ENCODE peak calls at places on chromosomes 12 and 14, in eight cellular contexts. I, K, S, W, J, P, Z and L are unnamed samples.

GRCh38 chr14:87678624-87679023 is 314.4 kb downstream of the GALC start:
- DNase-seq in I (no peak), K (no peak), S (no peak), W (no peak), J (no peak), P (no peak), Z (no peak), L (no peak)

GRCh38 chr12:123267991-123268843 is 3.4 kb downstream of the CDK2AP1 start:
- DNase-seq in I (no peak), K (no peak), S (no peak), W (no peak), J (peak), P (peak), Z (no peak), L (no peak)

GRCh38 chr14:33282811-33283210 is 344.1 kb downstream of the NPAS3 start:
- DNase-seq in I (no peak), K (no peak), S (no peak), W (no peak), J (no peak), P (no peak), Z (no peak), L (no peak)

GRCh38 chr14:22047105-22047504 is 373.5 kb upstream of the OR4E1 start:
- DNase-seq in I (no peak), K (peak), S (no peak), W (peak), J (no peak), P (peak), Z (no peak), L (no peak)

GRCh38 chr14:61525293-61526011 is 169.9 kb upstream of the HIF1A start:
- DNase-seq in I (peak), K (no peak), S (no peak), W (no peak), J (no peak), P (no peak), Z (peak), L (peak)

GRCh38 chr12:28051516-28052456 is 79.3 kb upstream of the PTHLH start:
- DNase-seq in I (no peak), K (no peak), S (no peak), W (no peak), J (no peak), P (no peak), Z (no peak), L (no peak)

GRCh38 chr14:85534435-85534834 is 4.5 kb downstream of the FLRT2 start:
- DNase-seq in I (no peak), K (peak), S (no peak), W (no peak), J (peak), P (peak), Z (no peak), L (peak)

GRCh38 chr12:127270193-127270592 is 996.8 kb upstream of the TMEM132C start:
- DNase-seq in I (no peak), K (no peak), S (no peak), W (no peak), J (no peak), P (no peak), Z (no peak), L (peak)

GRCh38 chr12:25694072-25694471 is 141.0 kb upstream of the LMNTD1 start:
- DNase-seq in I (no peak), K (no peak), S (no peak), W (no peak), J (no peak), P (peak), Z (no peak), L (peak)

GRCh38 chr12:115752913-115753726 is 524.4 kb downstream of the MED13L start:
- DNase-seq in I (peak), K (peak), S (no peak), W (peak), J (peak), P (peak), Z (no peak), L (peak)

GRCh38 chr14:51442513-51443175 is 202.6 kb downstream of the TMX1 start:
- DNase-seq in I (no peak), K (no peak), S (no peak), W (peak), J (no peak), P (peak), Z (no peak), L (peak)

GRCh38 chr12:93601591-93601990 is 29.1 kb downstream of the SOCS2 start:
- DNase-seq in I (no peak), K (no peak), S (no peak), W (no peak), J (no peak), P (no peak), Z (no peak), L (no peak)

GRCh38 chr14:103528158-103528511 is 861 bp upstream of the TRMT61A start:
- DNase-seq in I (no peak), K (no peak), S (no peak), W (no peak), J (peak), P (peak), Z (no peak), L (peak)

GRCh38 chr12:68962855-68963455 is 30.0 kb upstream of the CPM start:
- DNase-seq in I (no peak), K (no peak), S (no peak), W (no peak), J (no peak), P (no peak), Z (no peak), L (peak)

GRCh38 chr12:32949815-32950214 is 53.2 kb upstream of the PKP2 start:
- DNase-seq in I (no peak), K (no peak), S (no peak), W (no peak), J (no peak), P (peak), Z (no peak), L (no peak)